ENCODE peak calls at places on chromosomes 16 and 17, in five cellular contexts. One of them, this sample, is unnamed.

GRCh38 chr17:44830359-44831269 is 527 bp upstream of the GJC1 start:
- DNase-seq in neural crest cell: peak
- DNase-seq in stimulated activated CD4-positive, alpha-beta T cell treated with anti-CD3 and anti-CD28 coated beads, Interleukin-15, amount 100 ng/mL, for 1 hour: no peak
- DNase-seq in ACHN: peak
- DNase-seq in esophagus squamous epithelium: no peak
- DNase-seq in this sample: peak

GRCh38 chr17:63479495-63480184 is 2.8 kb downstream of the ACE start:
- DNase-seq in esophagus squamous epithelium: no peak
- DNase-seq in neural crest cell: no peak
- DNase-seq in stimulated activated CD4-positive, alpha-beta T cell treated with anti-CD3 and anti-CD28 coated beads, Interleukin-15, amount 100 ng/mL, for 1 hour: no peak
- DNase-seq in ACHN: no peak
- DNase-seq in this sample: no peak

GRCh38 chr16:67663151-67663876 is 2.6 kb downstream of the PARD6A start:
- DNase-seq in stimulated activated CD4-positive, alpha-beta T cell treated with anti-CD3 and anti-CD28 coated beads, Interleukin-15, amount 100 ng/mL, for 1 hour: no peak
- DNase-seq in esophagus squamous epithelium: no peak
- DNase-seq in neural crest cell: no peak
- DNase-seq in ACHN: peak
- DNase-seq in this sample: peak

GRCh38 chr17:30961213-30962188 is 9.3 kb upstream of the RNF135 start:
- DNase-seq in ACHN: peak
- DNase-seq in esophagus squamous epithelium: no peak
- DNase-seq in stimulated activated CD4-positive, alpha-beta T cell treated with anti-CD3 and anti-CD28 coated beads, Interleukin-15, amount 100 ng/mL, for 1 hour: no peak
- DNase-seq in neural crest cell: no peak
- DNase-seq in this sample: no peak

GRCh38 chr16:17921357-17921978 is 415.1 kb downstream of the NPIPA8 start:
- DNase-seq in neural crest cell: peak
- DNase-seq in stimulated activated CD4-positive, alpha-beta T cell treated with anti-CD3 and anti-CD28 coated beads, Interleukin-15, amount 100 ng/mL, for 1 hour: peak
- DNase-seq in ACHN: peak
- DNase-seq in esophagus squamous epithelium: no peak
- DNase-seq in this sample: peak

GRCh38 chr17:3799181-3799627 is 1.8 kb downstream of the ITGAE start:
- DNase-seq in neural crest cell: no peak
- DNase-seq in ACHN: no peak
- DNase-seq in stimulated activated CD4-positive, alpha-beta T cell treated with anti-CD3 and anti-CD28 coated beads, Interleukin-15, amount 100 ng/mL, for 1 hour: no peak
- DNase-seq in esophagus squamous epithelium: no peak
- DNase-seq in this sample: no peak

GRCh38 chr17:82876149-82876548 is 36.3 kb upstream of the ZNF750 start:
- DNase-seq in neural crest cell: no peak
- DNase-seq in esophagus squamous epithelium: no peak
- DNase-seq in stimulated activated CD4-positive, alpha-beta T cell treated with anti-CD3 and anti-CD28 coated beads, Interleukin-15, amount 100 ng/mL, for 1 hour: no peak
- DNase-seq in ACHN: no peak
- DNase-seq in this sample: no peak

GRCh38 chr16:65487231-65487630 is 365.4 kb upstream of the CDH11 start:
- DNase-seq in ACHN: no peak
- DNase-seq in stimulated activated CD4-positive, alpha-beta T cell treated with anti-CD3 and anti-CD28 coated beads, Interleukin-15, amount 100 ng/mL, for 1 hour: no peak
- DNase-seq in neural crest cell: no peak
- DNase-seq in esophagus squamous epithelium: no peak
- DNase-seq in this sample: no peak

GRCh38 chr17:3558603-3559269 is 1.1 kb upstream of the TRPV3 start:
- DNase-seq in ACHN: no peak
- DNase-seq in stimulated activated CD4-positive, alpha-beta T cell treated with anti-CD3 and anti-CD28 coated beads, Interleukin-15, amount 100 ng/mL, for 1 hour: peak
- DNase-seq in neural crest cell: no peak
- DNase-seq in esophagus squamous epithelium: peak
- DNase-seq in this sample: no peak

GRCh38 chr16:67525176-67525860 is 3.3 kb upstream of the RIPOR1 start:
- DNase-seq in ACHN: peak
- DNase-seq in neural crest cell: no peak
- DNase-seq in stimulated activated CD4-positive, alpha-beta T cell treated with anti-CD3 and anti-CD28 coated beads, Interleukin-15, amount 100 ng/mL, for 1 hour: no peak
- DNase-seq in esophagus squamous epithelium: no peak
- DNase-seq in this sample: no peak

GRCh38 chr16:66551362-66551761 is 1.0 kb upstream of the CKLF start:
- DNase-seq in esophagus squamous epithelium: no peak
- DNase-seq in ACHN: peak
- DNase-seq in stimulated activated CD4-positive, alpha-beta T cell treated with anti-CD3 and anti-CD28 coated beads, Interleukin-15, amount 100 ng/mL, for 1 hour: peak
- DNase-seq in neural crest cell: peak
- DNase-seq in this sample: peak

GRCh38 chr16:66603537-66604375 is 748 bp upstream of the CMTM3 start:
- DNase-seq in esophagus squamous epithelium: no peak
- DNase-seq in ACHN: peak
- DNase-seq in neural crest cell: peak
- DNase-seq in stimulated activated CD4-positive, alpha-beta T cell treated with anti-CD3 and anti-CD28 coated beads, Interleukin-15, amount 100 ng/mL, for 1 hour: peak
- DNase-seq in this sample: peak

GRCh38 chr16:82935781-82936180 is 309.0 kb downstream of the CDH13 start:
- DNase-seq in stimulated activated CD4-positive, alpha-beta T cell treated with anti-CD3 and anti-CD28 coated beads, Interleukin-15, amount 100 ng/mL, for 1 hour: no peak
- DNase-seq in neural crest cell: no peak
- DNase-seq in ACHN: peak
- DNase-seq in esophagus squamous epithelium: no peak
- DNase-seq in this sample: no peak

GRCh38 chr17:76844485-76844829 is 23.7 kb upstream of the MGAT5B start:
- DNase-seq in ACHN: no peak
- DNase-seq in stimulated activated CD4-positive, alpha-beta T cell treated with anti-CD3 and anti-CD28 coated beads, Interleukin-15, amount 100 ng/mL, for 1 hour: no peak
- DNase-seq in neural crest cell: no peak
- DNase-seq in esophagus squamous epithelium: no peak
- DNase-seq in this sample: peak

GRCh38 chr16:85523602-85524364 is 89.3 kb upstream of the GSE1 start:
- DNase-seq in ACHN: no peak
- DNase-seq in esophagus squamous epithelium: no peak
- DNase-seq in stimulated activated CD4-positive, alpha-beta T cell treated with anti-CD3 and anti-CD28 coated beads, Interleukin-15, amount 100 ng/mL, for 1 hour: no peak
- DNase-seq in neural crest cell: no peak
- DNase-seq in this sample: peak

GRCh38 chr16:56814537-56815432 is 50.2 kb upstream of the SLC12A3 start:
- DNase-seq in stimulated activated CD4-positive, alpha-beta T cell treated with anti-CD3 and anti-CD28 coated beads, Interleukin-15, amount 100 ng/mL, for 1 hour: no peak
- DNase-seq in neural crest cell: no peak
- DNase-seq in esophagus squamous epithelium: no peak
- DNase-seq in ACHN: no peak
- DNase-seq in this sample: no peak

GRCh38 chr17:80328620-80329380 is 68.1 kb downstream of the RNF213 start:
- DNase-seq in esophagus squamous epithelium: no peak
- DNase-seq in ACHN: no peak
- DNase-seq in neural crest cell: no peak
- DNase-seq in stimulated activated CD4-positive, alpha-beta T cell treated with anti-CD3 and anti-CD28 coated beads, Interleukin-15, amount 100 ng/mL, for 1 hour: no peak
- DNase-seq in this sample: no peak